ENCODE peak calls at places on chromosomes 2 and 18, in nine cellular contexts. N is GM10248; J is T-helper 2 cell; Z is NCI-H345; Y is SK-MEL-5; A is left lung; L is neural crest cell; X is activated CD4-positive, alpha-beta T cell treated with anti-CD3 and anti-CD28 coated beads for 48 hours; I is breast epithelium. P is an unnamed sample.

GRCh38 chr2:160052524-160052923 is 9.9 kb downstream of the PLA2R1 start:
- DNase-seq in Y (no peak), X (no peak), N (no peak), A (no peak), Z (no peak), J (no peak), L (no peak), I (no peak), P (no peak)

GRCh38 chr18:35407871-35408481 is 30.8 kb upstream of the ZNF396 start:
- DNase-seq in I (no peak), J (peak; percentile 24), X (peak; percentile 49), N (peak; percentile 68), L (peak; percentile 32), A (no peak), Z (peak; percentile 70), Y (peak; percentile 81), P (peak; percentile 35)

GRCh38 chr2:2880938-2881337 is 496.7 kb downstream of the EIPR1 start:
- DNase-seq in J (no peak), I (no peak), N (no peak), A (no peak), Z (no peak), Y (no peak), X (no peak), L (no peak), P (no peak)

GRCh38 chr2:236336575-236337464 is 72.6 kb upstream of the ASB18 start:
- DNase-seq in L (no peak), J (no peak), N (no peak), A (no peak), I (no peak), X (no peak), Y (no peak), Z (no peak), P (no peak)

GRCh38 chr18:23523429-23524212 is 20.3 kb downstream of the RMC1 start:
- DNase-seq in L (no peak), Z (no peak), I (no peak), Y (no peak), N (peak; percentile 49), A (no peak), J (no peak), X (no peak), P (no peak)

GRCh38 chr18:77039196-77040140 is 93.1 kb downstream of the MBP start:
- DNase-seq in J (no peak), L (no peak), N (no peak), X (no peak), Y (no peak), A (no peak), Z (no peak), I (no peak), P (no peak)

GRCh38 chr18:11398625-11399024 is 210.8 kb upstream of the SLC35G4 start:
- DNase-seq in A (no peak), J (no peak), I (no peak), L (no peak), Z (no peak), X (no peak), N (no peak), Y (peak; percentile 77), P (no peak)

GRCh38 chr2:98091738-98092137 is 4.8 kb downstream of the VWA3B start:
- DNase-seq in I (no peak), Z (no peak), J (no peak), A (no peak), L (no peak), Y (no peak), N (no peak), X (no peak), P (no peak)

GRCh38 chr2:48714240-48714639 is 41.3 kb downstream of the LHCGR start:
- DNase-seq in L (no peak), A (no peak), X (no peak), Y (no peak), Z (no peak), I (no peak), J (no peak), N (no peak), P (no peak)

GRCh38 chr2:226609361-226609760 is 190.3 kb downstream of the IRS1 start:
- DNase-seq in J (no peak), X (no peak), Z (no peak), Y (no peak), L (no peak), A (no peak), I (no peak), N (no peak), P (no peak)

GRCh38 chr2:165305391-165306096 is 66.3 kb downstream of the SCN2A start:
- DNase-seq in L (no peak), N (no peak), I (no peak), Y (no peak), A (no peak), J (no peak), Z (no peak), X (no peak), P (no peak)

GRCh38 chr2:78315368-78315767 is 710.1 kb upstream of the REG3G start:
- DNase-seq in L (no peak), J (no peak), X (no peak), I (no peak), Z (no peak), Y (no peak), A (no peak), N (no peak), P (no peak)

GRCh38 chr2:43001787-43002468 is 209.5 kb upstream of the HAAO start:
- DNase-seq in L (no peak), J (no peak), Z (no peak), I (no peak), Y (no peak), N (no peak), X (no peak), A (no peak), P (no peak)

GRCh38 chr18:43705850-43706249 is 428.6 kb upstream of the SYT4 start:
- DNase-seq in L (no peak), N (no peak), I (no peak), A (no peak), Y (no peak), Z (no peak), J (no peak), X (no peak), P (no peak)

GRCh38 chr2:68104111-68104835 is 41.5 kb upstream of the C1D start:
- DNase-seq in J (no peak), L (no peak), N (no peak), X (no peak), Z (no peak), A (no peak), I (no peak), Y (no peak), P (no peak)

GRCh38 chr2:231576465-231576864 is 16.2 kb upstream of the TEX44 start:
- DNase-seq in I (no peak), X (no peak), J (no peak), N (no peak), L (no peak), Y (no peak), A (no peak), Z (no peak), P (no peak)

GRCh38 chr2:142254057-142254456 is 123.2 kb upstream of the LRP1B start:
- DNase-seq in L (no peak), I (no peak), Y (no peak), A (no peak), Z (no peak), J (no peak), X (no peak), N (no peak), P (no peak)

GRCh38 chr2:229489016-229489415 is 217.9 kb upstream of the PID1 start:
- DNase-seq in Y (peak; percentile 5), A (no peak), X (no peak), J (no peak), N (no peak), L (no peak), Z (no peak), I (no peak), P (peak; percentile 73)

GRCh38 chr2:218319813-218320360 is 27.6 kb upstream of the TMBIM1 start:
- DNase-seq in A (no peak), L (no peak), N (no peak), J (no peak), I (no peak), Y (no peak), Z (no peak), X (no peak), P (no peak)

GRCh38 chr2:190649798-190650390 is 1.0 kb downstream of the NAB1 start:
- DNase-seq in Y (peak; percentile 31), N (no peak), L (no peak), J (no peak), A (no peak), Z (peak; percentile 43), I (no peak), X (peak; percentile 18), P (no peak)

P was measured in head of caudate nucleus.